ENCODE peak calls at places on chromosomes 2 and 18, in five cellular contexts. D, C, E, Q and T are unnamed samples.

GRCh38 chr2:14678754-14679153 is 46.2 kb downstream of the LRATD1 start:
- DNase-seq in D (no peak), Q (no peak), C (no peak), E (no peak), T (no peak)

GRCh38 chr2:172096661-172097547 is 5.8 kb downstream of the DLX2 start:
- DNase-seq in D (no peak), C (no peak), Q (no peak), E (peak), T (no peak)

GRCh38 chr18:48308755-48309154 is 100.4 kb downstream of the ZBTB7C start:
- DNase-seq in C (no peak), Q (no peak), D (no peak), E (no peak), T (no peak)

GRCh38 chr18:46301081-46301480 is 196.9 kb downstream of the HAUS1 start:
- DNase-seq in C (no peak), Q (no peak), D (no peak), E (no peak), T (no peak)

GRCh38 chr2:200423552-200423951 is 86.3 kb downstream of the KCTD18 start:
- DNase-seq in D (no peak), Q (no peak), E (no peak), C (no peak), T (no peak)

GRCh38 chr2:140695163-140695562 is 1435.7 kb downstream of the LRP1B start:
- DNase-seq in D (no peak), E (no peak), Q (no peak), C (no peak), T (no peak)

GRCh38 chr2:182049330-182049729 is 63.7 kb downstream of the PPP1R1C start:
- DNase-seq in C (no peak), E (no peak), D (no peak), Q (no peak), T (no peak)

GRCh38 chr2:46329803-46330775 is 32.9 kb downstream of the EPAS1 start:
- DNase-seq in C (no peak), E (no peak), D (no peak), Q (no peak), T (no peak)

GRCh38 chr2:34787341-34787740 is 1188.2 kb upstream of the FAM98A start:
- DNase-seq in E (no peak), C (no peak), Q (no peak), D (no peak), T (no peak)

GRCh38 chr2:109614715-109615636 is 812 bp downstream of the SOWAHC start:
- DNase-seq in E (peak), C (no peak), Q (no peak), D (peak), T (no peak)

GRCh38 chr2:170812716-170813585 is 3.7 kb upstream of the GAD1 start:
- DNase-seq in Q (peak), D (peak), E (no peak), C (no peak), T (no peak)

GRCh38 chr2:69798466-69798908 is 31.0 kb upstream of the GMCL1 start:
- DNase-seq in D (peak), E (no peak), Q (no peak), C (no peak), T (no peak)

GRCh38 chr2:197011777-197012641 is 85.5 kb upstream of the PGAP1 start:
- DNase-seq in C (no peak), Q (peak), D (peak), E (no peak), T (peak)

GRCh38 chr2:212360068-212360460 is 178.5 kb downstream of the ERBB4 start:
- DNase-seq in C (no peak), Q (no peak), E (no peak), D (no peak), T (no peak)

GRCh38 chr2:56008661-56009411 is 85.3 kb upstream of the EFEMP1 start:
- DNase-seq in Q (no peak), C (peak), E (peak), D (peak), T (peak)

GRCh38 chr18:62033207-62033606 is 140.4 kb upstream of the RNF152 start:
- DNase-seq in E (no peak), D (no peak), Q (peak), C (no peak), T (no peak)

GRCh38 chr2:25286025-25286400 is 55.7 kb downstream of the DNMT3A start:
- DNase-seq in D (no peak), C (no peak), E (peak), Q (peak), T (peak)

GRCh38 chr18:28183418-28184078 is 6.6 kb upstream of the CDH2 start:
- DNase-seq in E (no peak), D (no peak), C (no peak), Q (no peak), T (no peak)

GRCh38 chr2:191050640-191050987 is 36.6 kb upstream of the STAT1 start:
- DNase-seq in C (no peak), E (no peak), D (no peak), Q (no peak), T (no peak)

GRCh38 chr18:36638224-36638623 is 190.6 kb downstream of the TPGS2 start:
- DNase-seq in C (no peak), Q (no peak), E (no peak), D (no peak), T (no peak)

GRCh38 chr2:188570365-188570764 is 278.7 kb downstream of the GULP1 start:
- DNase-seq in C (no peak), D (no peak), Q (no peak), E (no peak), T (no peak)

GRCh38 chr2:136247204-136247990 is 129.4 kb upstream of the CXCR4 start:
- DNase-seq in D (no peak), E (no peak), C (no peak), Q (no peak), T (no peak)

GRCh38 chr2:30417253-30417652 is 29.8 kb upstream of the LCLAT1 start:
- DNase-seq in E (no peak), C (no peak), Q (no peak), D (peak), T (no peak)

GRCh38 chr2:212538156-212539144 is at the start of gene ERBB4:
- DNase-seq in E (peak), Q (no peak), D (no peak), C (no peak), T (no peak)

GRCh38 chr18:12777543-12777942 is 74.7 kb downstream of the PSMG2 start:
- DNase-seq in Q (no peak), D (no peak), E (no peak), C (no peak), T (no peak)

GRCh38 chr2:17851731-17852585 is 26.5 kb upstream of the KCNS3 start:
- DNase-seq in C (no peak), E (peak), D (peak), Q (no peak), T (no peak)

GRCh38 chr2:50571278-50571677 is 460.7 kb downstream of the NRXN1 start:
- DNase-seq in D (no peak), Q (no peak), E (no peak), C (no peak), T (no peak)
- H3K27ac ChIP-seq in D (no peak), Q (no peak), E (no peak), C (no peak), T (no peak)

GRCh38 chr2:121052507-121052906 is 232.5 kb downstream of the TFCP2L1 start:
- DNase-seq in C (no peak), E (no peak), Q (no peak), D (no peak), T (no peak)

GRCh38 chr2:121049141-121049540 is 235.9 kb downstream of the TFCP2L1 start:
- DNase-seq in C (no peak), E (no peak), Q (no peak), D (no peak), T (no peak)

GRCh38 chr2:121055088-121055487 is 229.9 kb downstream of the TFCP2L1 start:
- DNase-seq in C (no peak), D (no peak), E (no peak), Q (no peak), T (no peak)

GRCh38 chr2:121049921-121050585 is 234.9 kb downstream of the TFCP2L1 start:
- DNase-seq in E (no peak), Q (no peak), D (no peak), C (no peak), T (no peak)

DNA sequence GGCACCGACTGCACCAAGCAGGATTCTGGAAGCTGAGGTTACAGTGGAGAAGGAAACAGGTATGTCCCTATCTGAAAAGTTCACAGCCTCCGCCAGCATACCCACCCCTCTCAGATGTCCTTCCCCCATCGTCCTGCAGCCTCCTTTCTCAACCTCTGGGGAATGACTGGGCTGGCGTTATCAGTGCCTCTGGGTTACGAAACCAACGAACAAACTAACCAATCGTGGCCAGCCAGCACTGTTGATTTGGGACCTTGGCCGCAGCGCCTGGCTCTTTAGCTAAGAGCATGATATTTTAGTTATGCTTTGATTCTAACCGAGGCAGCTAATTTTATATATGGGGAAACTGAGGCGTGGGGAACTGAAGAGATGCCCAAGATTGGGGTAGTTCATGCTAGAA is 233.0 kb downstream of the TFCP2L1 start:
- DNase-seq in E (no peak), D (no peak), C (no peak), Q (no peak), T (no peak)
- H3K27ac ChIP-seq in E (no peak), D (no peak), C (no peak), Q (no peak), T (no peak)

GRCh38 chr18:79401494-79402208 is 5.9 kb downstream of the NFATC1 start:
- DNase-seq in C (no peak), D (no peak), Q (no peak), E (peak), T (no peak)
- H3K27ac ChIP-seq in C (peak), D (peak), Q (no peak), E (peak), T (no peak)

GRCh38 chr2:158580760-158581159 is 124.0 kb downstream of the PKP4 start:
- DNase-seq in D (no peak), C (no peak), E (peak), Q (no peak), T (no peak)

GRCh38 chr2:158578703-158579330 is 122.1 kb downstream of the PKP4 start:
- DNase-seq in C (no peak), E (no peak), D (no peak), Q (no peak), T (no peak)

GRCh38 chr2:158586491-158586890 is 129.7 kb downstream of the PKP4 start:
- DNase-seq in D (no peak), Q (no peak), E (no peak), C (no peak), T (no peak)

GRCh38 chr2:158589303-158589702 is 132.6 kb downstream of the PKP4 start:
- DNase-seq in C (no peak), Q (no peak), D (no peak), E (no peak), T (no peak)

GRCh38 chr2:158583923-158584322 is 127.2 kb downstream of the PKP4 start:
- DNase-seq in Q (no peak), C (no peak), E (peak), D (no peak), T (no peak)
- H3K27ac ChIP-seq in Q (no peak), C (no peak), E (no peak), D (no peak), T (no peak)

GRCh38 chr2:27663463-27664244 is at the start of the genes SLC4A1AP and SUPT7L:
- DNase-seq in D (peak), C (peak), Q (peak), E (peak), T (peak)

GRCh38 chr2:27664622-27665363 is 1.1 kb downstream of the SLC4A1AP start:
- DNase-seq in Q (no peak), E (no peak), D (no peak), C (no peak), T (no peak)

GRCh38 chr2:27661371-27661770 is 2.0 kb downstream of the SUPT7L start:
- DNase-seq in E (no peak), D (no peak), C (no peak), Q (no peak), T (no peak)

GRCh38 chr2:27664245-27664574 is 521 bp downstream of the SLC4A1AP start:
- DNase-seq in E (no peak), Q (no peak), D (no peak), C (no peak), T (no peak)

GRCh38 chr2:27663160-27663462 is 303 bp downstream of the SUPT7L start:
- DNase-seq in Q (no peak), E (peak), C (no peak), D (no peak), T (no peak)
- H3K27ac ChIP-seq in Q (peak), E (peak), C (peak), D (peak), T (peak)

GRCh38 chr18:44824884-44825283 is 144.2 kb downstream of the SETBP1 start:
- DNase-seq in C (no peak), Q (no peak), E (no peak), D (no peak), T (no peak)

GRCh38 chr18:44823782-44824181 is 143.1 kb downstream of the SETBP1 start:
- DNase-seq in Q (no peak), E (no peak), D (peak), C (no peak), T (no peak)

GRCh38 chr18:44830551-44830950 is 149.9 kb downstream of the SETBP1 start:
- DNase-seq in C (no peak), E (no peak), Q (no peak), D (no peak), T (no peak)

GRCh38 chr18:44826418-44827259 is 146.0 kb downstream of the SETBP1 start:
- DNase-seq in Q (no peak), C (peak), E (peak), D (peak), T (no peak)

GRCh38 chr18:44828080-44828479 is 147.4 kb downstream of the SETBP1 start:
- DNase-seq in C (no peak), D (no peak), E (no peak), Q (no peak), T (no peak)
- H3K27ac ChIP-seq in C (no peak), D (peak), E (no peak), Q (no peak), T (no peak)

GRCh38 chr2:184692137-184692734 is 93.9 kb downstream of the ZNF804A start:
- DNase-seq in Q (no peak), C (no peak), D (no peak), E (no peak), T (no peak)

GRCh38 chr2:184698476-184698875 is 100.1 kb downstream of the ZNF804A start:
- DNase-seq in E (no peak), Q (no peak), D (no peak), C (no peak), T (no peak)

GRCh38 chr2:184696644-184697043 is 98.3 kb downstream of the ZNF804A start:
- DNase-seq in D (no peak), E (no peak), C (no peak), Q (no peak), T (no peak)
- H3K27ac ChIP-seq in D (no peak), E (no peak), C (no peak), Q (no peak), T (no peak)

GRCh38 chr2:231057590-231057989 is 923 bp downstream of the PSMD1 start:
- DNase-seq in Q (no peak), E (no peak), D (no peak), C (no peak), T (no peak)
- H3K27ac ChIP-seq in Q (peak), E (no peak), D (no peak), C (peak), T (no peak)

DNA sequence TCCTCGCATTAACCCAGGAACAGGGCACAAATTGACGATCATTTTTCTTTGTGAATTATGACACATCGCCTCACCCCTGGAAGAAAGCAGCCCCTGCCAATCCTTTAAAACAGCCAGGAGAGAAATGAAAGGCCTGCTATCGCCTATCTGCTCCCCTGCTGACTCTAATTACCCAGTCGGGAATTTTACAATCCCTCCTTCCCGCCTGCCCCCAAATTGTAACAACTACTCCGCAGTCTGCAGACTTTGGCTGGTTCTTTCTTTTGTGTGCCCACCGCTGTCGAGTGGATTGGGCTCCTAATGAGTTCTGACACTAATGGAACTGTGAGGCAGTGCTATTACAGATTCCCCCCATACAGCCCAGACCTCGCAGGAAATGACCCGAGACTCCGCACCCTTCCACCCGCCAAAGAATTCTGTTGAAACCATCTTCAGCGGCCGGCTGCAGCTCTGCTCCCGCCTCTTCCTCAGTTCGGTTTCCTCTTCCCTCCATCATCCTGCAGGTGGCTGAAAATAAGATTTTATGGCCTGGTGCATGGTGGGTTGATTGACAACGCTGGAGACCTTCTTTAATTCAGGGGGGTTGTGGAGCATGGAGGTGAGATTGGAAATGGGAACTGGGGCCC is 281.1 kb upstream of the PARD3B start:
- DNase-seq in Q (no peak), E (no peak), D (no peak), C (no peak), T (no peak)
- H3K27ac ChIP-seq in Q (no peak), E (no peak), D (no peak), C (no peak), T (no peak)

GRCh38 chr2:143139835-143140393 is 10.7 kb downstream of the ARHGAP15 start:
- DNase-seq in C (no peak), E (no peak), D (no peak), Q (no peak), T (no peak)
- H3K27ac ChIP-seq in C (no peak), E (no peak), D (no peak), Q (no peak), T (no peak)